ENCODE peak calls at places on chromosome 13, in ten cellular contexts. G is left lung; U is stomach; Z is adrenal gland; R is PC-3; P is heart left ventricle; N is left ventricle myocardium inferior; W is H9; C is CD4-positive, alpha-beta T cell; M is endodermal cell. O is an unnamed sample.

GRCh38 chr13:104984296-104984818 is 1551.1 kb downstream of the EFNB2 start:
- DNase-seq in C (no peak), N (peak; percentile 49), Z (peak; percentile 48), G (no peak), W (no peak), U (peak; percentile 39), M (no peak), R (peak; percentile 8), P (peak; percentile 55), O (no peak)

GRCh38 chr13:108460043-108460442 is 169.4 kb upstream of the MYO16 start:
- DNase-seq in P (no peak), U (no peak), R (no peak), M (no peak), G (no peak), Z (no peak), W (no peak), C (no peak), N (no peak), O (no peak)

GRCh38 chr13:75507027-75508001 is 25.3 kb upstream of the TBC1D4 start:
- DNase-seq in W (no peak), U (no peak), Z (no peak), R (no peak), G (peak; percentile 47), N (no peak), M (no peak), P (peak; percentile 45), C (no peak), O (no peak)

GRCh38 chr13:40562975-40563349 is 103.5 kb downstream of the FOXO1 start:
- DNase-seq in Z (no peak), W (no peak), U (no peak), R (no peak), N (no peak), C (no peak), M (no peak), P (no peak), G (peak; percentile 82), O (no peak)

GRCh38 chr13:77345150-77345780 is 18.4 kb upstream of the MYCBP2 start:
- DNase-seq in Z (no peak), W (no peak), M (no peak), R (no peak), N (no peak), U (no peak), G (no peak), C (no peak), P (no peak), O (no peak)

GRCh38 chr13:113367771-113368170 is 3.8 kb upstream of the GRTP1 start:
- DNase-seq in G (no peak), W (no peak), N (no peak), M (no peak), P (no peak), C (no peak), U (peak; percentile 21), R (no peak), Z (no peak), O (no peak)

GRCh38 chr13:33172911-33173310 is 112.6 kb downstream of the STARD13 start:
- DNase-seq in R (no peak), G (no peak), Z (no peak), C (no peak), N (no peak), U (no peak), P (no peak), W (no peak), M (no peak), O (no peak)

GRCh38 chr13:97459215-97459772 is 25.3 kb downstream of the RAP2A start:
- DNase-seq in W (no peak), Z (no peak), C (no peak), M (no peak), P (no peak), N (no peak), G (no peak), R (no peak), U (no peak), O (no peak)

GRCh38 chr13:52782486-52783448 is 43.1 kb upstream of the CNMD start:
- DNase-seq in N (peak; percentile 20), R (no peak), W (no peak), G (no peak), P (no peak), M (no peak), C (no peak), Z (no peak), U (no peak), O (no peak)

GRCh38 chr13:46605824-46606554 is 53.0 kb downstream of the LRCH1 start:
- DNase-seq in N (no peak), U (no peak), P (no peak), G (no peak), M (no peak), Z (no peak), W (no peak), R (peak; percentile 12), C (no peak), O (no peak)

GRCh38 chr13:46604226-46604968 is 51.4 kb downstream of the LRCH1 start:
- DNase-seq in C (no peak), G (no peak), W (no peak), N (no peak), P (no peak), M (no peak), U (no peak), Z (no peak), R (no peak), O (no peak)

GRCh38 chr13:46606915-46607413 is 54.0 kb downstream of the LRCH1 start:
- DNase-seq in N (no peak), Z (no peak), M (no peak), G (no peak), C (no peak), W (no peak), R (no peak), P (no peak), U (no peak), O (no peak)

GRCh38 chr13:46603165-46603603 is 50.2 kb downstream of the LRCH1 start:
- DNase-seq in C (no peak), R (peak; percentile 11), G (no peak), Z (no peak), N (no peak), P (no peak), U (no peak), W (no peak), M (no peak), O (no peak)

GRCh38 chr13:46605089-46605488 is 52.1 kb downstream of the LRCH1 start:
- DNase-seq in Z (peak; percentile 7), C (no peak), N (no peak), U (peak; percentile 77), R (no peak), W (no peak), P (no peak), M (no peak), G (no peak), O (no peak)
- H3K27me3 ChIP-seq in Z (no peaks in the 10 kb centered on the region), C (no peaks in the 10 kb centered on the region), N (no peaks in the 10 kb centered on the region), U (no peaks in the 10 kb centered on the region), R (no peaks in the 10 kb centered on the region), W (no peaks in the 10 kb centered on the region), P (no peaks in the 10 kb centered on the region), M (no peaks in the 10 kb centered on the region), G (no peaks in the 10 kb centered on the region), O (no peaks in the 10 kb centered on the region)

GRCh38 chr13:63902141-63902540 is 2486.5 kb upstream of the PCDH20 start:
- DNase-seq in P (no peak), R (no peak), G (peak; percentile 61), M (no peak), Z (no peak), N (no peak), W (no peak), C (no peak), U (no peak), O (no peak)

GRCh38 chr13:63901630-63902029 is 2486.0 kb upstream of the PCDH20 start:
- DNase-seq in M (peak; percentile 55), C (no peak), N (no peak), R (no peak), G (no peak), P (no peak), Z (no peak), U (no peak), W (no peak), O (no peak)
- TF ChIP-seq CTCF in M (peak; percentile 48), C (no peak), N (no peak), R (peak; percentile 16), G (no peak), P (no peak), Z (no peak), U (no peak), W (peak; percentile 39), O (no peak)

GRCh38 chr13:111855786-111856185 is 211.2 kb upstream of the SOX1 start:
- DNase-seq in G (peak; percentile 41), P (no peak), Z (no peak), W (no peak), R (no peak), U (no peak), C (no peak), M (no peak), N (no peak), O (no peak)
- H3K27me3 ChIP-seq in G (no peaks in the 10 kb centered on the region), P (no peaks in the 10 kb centered on the region), Z (no peaks in the 10 kb centered on the region), W (no peaks in the 10 kb centered on the region), R (no peaks in the 10 kb centered on the region), U (peaks cover 55% of the 10 kb centered on the region), C (no peaks in the 10 kb centered on the region), M (no peaks in the 10 kb centered on the region), N (peaks cover 62% of the 10 kb centered on the region), O (no peaks in the 10 kb centered on the region)

DNA sequence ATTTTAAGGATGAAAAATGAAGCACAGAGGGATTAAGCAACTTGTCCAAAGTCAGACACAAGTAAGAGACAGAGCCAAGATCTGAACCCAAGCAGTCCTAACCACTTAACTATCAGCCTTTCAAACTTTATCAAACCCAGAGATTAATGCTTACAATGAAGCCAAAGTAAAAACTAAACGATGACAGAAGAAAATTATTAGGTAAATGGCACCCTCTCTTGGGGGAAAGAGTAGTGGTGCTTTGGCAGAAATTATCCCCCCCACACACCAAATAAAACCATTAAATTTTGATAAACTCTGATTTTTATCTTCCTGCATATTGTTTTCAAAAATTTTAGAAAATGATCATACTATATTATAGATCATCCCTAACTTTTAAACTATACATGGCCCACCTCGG is 329.2 kb downstream of the SLC7A1 start:
- DNase-seq in W (no peak), C (no peak), U (no peak), N (no peak), G (no peak), Z (no peak), P (no peak), R (no peak), M (no peak), O (no peak)
- TF ChIP-seq CTCF in W (peak; percentile 15), C (no peak), U (no peak), N (no peak), G (no peak), Z (no peak), P (no peak), R (no peak), M (peak; percentile 40), O (no peak)

GRCh38 chr13:30906411-30906990 is 430 bp downstream of the MEDAG start:
- DNase-seq in Z (no peak), M (peak; percentile 60), G (peak; percentile 78), C (no peak), N (no peak), P (no peak), W (peak; percentile 39), R (no peak), U (no peak), O (no peak)
- H3K27me3 ChIP-seq in Z (peaks cover 15% of the 10 kb centered on the region), M (peaks cover 69% of the 10 kb centered on the region), G (peaks cover 14% of the 10 kb centered on the region), C (peaks cover 60% of the 10 kb centered on the region), N (peaks cover 42% of the 10 kb centered on the region), P (no peaks in the 10 kb centered on the region), W (peaks cover 10% of the 10 kb centered on the region), R (peaks cover 64% of the 10 kb centered on the region), U (peaks cover 58% of the 10 kb centered on the region), O (no peaks in the 10 kb centered on the region)